ENCODE peak calls at places on chromosomes 16 and 17, in ten cellular contexts. X is tibial nerve; R is body of pancreas; E is aorta; C is IMR-90; F is stomach; V is gastrocnemius medialis; I is adrenal gland; K is psoas muscle; B is CD8-positive, alpha-beta memory T cell. T is an unnamed sample.
A peak's percentile ranks its signal among the peaks of the same experiment; 100 is the strongest.

GRCh38 chr16:81604960-81605383 is 160.4 kb downstream of the CMIP start:
- DNase-seq in X (no peak), R (no peak), E (no peak), C (peak; percentile 75), F (peak; percentile 49), V (no peak), I (no peak), K (no peak), B (no peak), T (no peak)

GRCh38 chr17:67347826-67348225 is 18.6 kb downstream of the PSMD12 start:
- DNase-seq in X (no peak), R (no peak), E (no peak), C (no peak), F (no peak), V (no peak), I (no peak), K (no peak), B (no peak), T (no peak)

GRCh38 chr16:2019500-2019899 is at the start of gene NPW:
- DNase-seq in X (no peak), R (no peak), E (no peak), C (no peak), F (no peak), V (no peak), I (no peak), K (no peak), B (no peak), T (no peak)

GRCh38 chr17:13266596-13266995 is 248.8 kb upstream of the ELAC2 start:
- DNase-seq in X (no peak), R (no peak), E (no peak), C (peak; percentile 16), F (no peak), V (no peak), I (no peak), K (no peak), B (no peak), T (no peak)

GRCh38 chr17:14779236-14779635 is 478.4 kb downstream of the HS3ST3B1 start:
- DNase-seq in X (no peak), R (no peak), E (no peak), C (no peak), F (no peak), V (no peak), I (no peak), K (no peak), B (no peak), T (no peak)

GRCh38 chr17:39177256-39177655 is 11.3 kb upstream of the ARL5C start:
- DNase-seq in X (no peak), R (no peak), E (no peak), C (no peak), F (no peak), V (no peak), I (no peak), K (no peak), B (no peak), T (no peak)

GRCh38 chr16:87458424-87458915 is 34.4 kb downstream of the ZCCHC14 start:
- DNase-seq in X (no peak), R (no peak), E (no peak), C (no peak), F (no peak), V (no peak), I (no peak), K (no peak), B (no peak), T (no peak)

GRCh38 chr17:4541328-4542002 is 13.7 kb downstream of the MYBBP1A start:
- DNase-seq in X (no peak), R (peak; percentile 15), E (no peak), C (no peak), F (no peak), V (no peak), I (no peak), K (peak; percentile 11), B (no peak), T (no peak)

GRCh38 chr17:4341616-4341977 is 24.9 kb downstream of the UBE2G1 start:
- DNase-seq in X (no peak), R (no peak), E (no peak), C (no peak), F (no peak), V (no peak), I (no peak), K (no peak), B (no peak), T (no peak)

GRCh38 chr17:65231662-65232335 is 94.6 kb downstream of the RGS9 start:
- DNase-seq in X (peak; percentile 16), R (peak; percentile 29), E (no peak), C (peak; percentile 88), F (peak; percentile 37), V (peak; percentile 26), I (peak; percentile 75), K (no peak), B (peak; percentile 6), T (peak; percentile 39)

GRCh38 chr17:8031950-8032349 is 6.9 kb upstream of the ALOX15B start:
- DNase-seq in X (no peak), R (no peak), E (no peak), C (no peak), F (no peak), V (no peak), I (no peak), K (no peak), B (no peak), T (no peak)

GRCh38 chr17:6546069-6546718 is 10.2 kb downstream of the PITPNM3 start:
- DNase-seq in X (no peak), R (no peak), E (no peak), C (peak; percentile 67), F (no peak), V (no peak), I (no peak), K (no peak), B (no peak), T (no peak)

DNA sequence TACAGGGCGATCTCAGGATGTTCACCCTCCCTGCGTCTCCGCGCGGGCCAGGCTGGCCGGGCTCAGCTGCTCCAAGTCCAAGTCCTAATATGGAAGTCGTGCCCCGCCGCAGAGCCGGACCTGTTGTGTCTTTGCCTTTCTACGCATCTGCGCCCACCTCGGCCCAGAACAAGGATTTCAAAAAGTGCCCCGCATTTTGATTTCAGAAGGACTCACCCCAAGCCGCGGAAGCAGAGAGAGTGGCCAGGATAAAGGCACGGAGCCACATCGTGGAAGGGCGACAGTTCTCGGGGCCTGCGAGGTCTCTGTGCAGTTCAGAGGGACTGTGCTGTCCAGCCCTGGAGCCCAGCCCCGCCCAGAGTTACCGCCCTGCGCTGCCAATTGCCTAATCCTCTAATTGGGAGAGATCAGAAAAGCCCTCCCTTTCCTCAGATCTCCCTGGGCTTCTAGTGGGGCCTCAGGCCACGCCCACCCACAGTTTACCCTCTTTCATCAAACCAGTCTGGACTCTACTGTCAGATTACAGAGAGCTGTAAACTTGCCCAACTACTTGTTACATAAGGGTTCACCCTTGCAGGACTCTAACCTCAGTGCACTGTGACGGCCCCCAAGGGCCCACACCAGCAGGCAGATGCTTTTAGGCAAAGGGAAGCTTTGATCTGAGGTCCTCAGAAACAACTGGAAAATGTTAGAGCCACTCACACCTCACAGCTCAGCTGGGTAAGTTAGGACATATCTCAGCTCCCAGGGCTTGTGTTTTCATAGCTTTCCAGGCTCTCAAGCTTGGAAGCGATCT is at the start of gene CES1:
- DNase-seq in X (peak; percentile 68), R (peak; percentile 39), E (peak; percentile 78), C (no peak), F (no peak), V (peak; percentile 62), I (peak; percentile 19), K (peak; percentile 44), B (no peak), T (no peak)
- H3K4me3 ChIP-seq in X (no peak within 1 kb of the TSS), R (no peak within 1 kb of the TSS), E (no peak within 1 kb of the TSS), C (no peak within 1 kb of the TSS), F (no peak within 1 kb of the TSS), V (peak within 1 kb of the TSS; percentile 19), I (no peak within 1 kb of the TSS), K (peak within 1 kb of the TSS; percentile 44), B (no peak within 1 kb of the TSS), T (no peak within 1 kb of the TSS)

DNA sequence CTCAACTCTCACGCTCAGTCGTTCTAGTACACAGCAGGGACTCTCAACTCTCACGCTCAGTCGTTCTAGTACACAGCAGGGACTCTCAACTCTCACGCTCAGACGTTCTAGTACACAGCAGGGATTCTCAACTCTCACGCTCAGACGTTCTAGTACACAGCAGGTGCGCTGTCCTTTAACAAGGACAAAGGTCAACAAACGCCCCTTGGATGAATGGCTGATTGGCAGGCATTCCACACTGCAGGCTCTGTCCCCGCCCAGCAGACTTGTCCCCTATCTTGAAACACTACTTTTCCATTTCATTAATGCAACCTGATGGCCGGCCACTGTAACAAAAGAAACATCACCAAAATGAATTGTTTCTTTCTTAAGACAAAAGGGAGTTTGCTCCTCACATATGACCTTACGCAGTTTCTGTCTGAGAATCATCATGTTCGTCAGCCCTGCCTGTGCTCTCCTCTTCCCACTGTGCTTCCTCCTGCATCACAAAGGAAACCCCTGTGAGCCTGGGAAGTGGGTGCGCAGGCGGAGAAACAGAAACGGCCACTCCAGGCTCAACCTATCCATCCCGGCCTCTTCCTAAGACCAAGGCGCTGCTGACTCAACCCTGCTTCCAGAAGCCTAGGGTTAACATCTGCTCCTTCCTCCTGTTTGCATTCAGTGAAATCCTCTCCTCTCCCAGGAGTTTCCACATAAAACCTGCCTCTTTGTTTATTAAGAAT is 59.8 kb downstream of the ANKRD11 start:
- DNase-seq in X (no peak), R (no peak), E (no peak), C (no peak), F (no peak), V (no peak), I (no peak), K (no peak), B (no peak), T (no peak)
- H3K27ac ChIP-seq in X (no peak overlapping the region), R (no peak overlapping the region), E (no peak overlapping the region), C (peak overlapping the region; percentile 74), F (peak overlapping the region; percentile 25), V (no peak overlapping the region), I (no peak overlapping the region), K (no peak overlapping the region), B (no peak overlapping the region), T (peak overlapping the region; percentile 27)

GRCh38 chr17:78120537-78120936 is 8.0 kb downstream of the TMC6 start:
- DNase-seq in X (no peak), R (no peak), E (no peak), C (no peak), F (no peak), V (no peak), I (no peak), K (no peak), B (no peak), T (no peak)
- H3K4me3 ChIP-seq in X (no peak overlapping the region), R (no peak overlapping the region), E (no peak overlapping the region), C (no peak overlapping the region), F (no peak overlapping the region), V (no peak overlapping the region), I (no peak overlapping the region), K (no peak overlapping the region), B (peak overlapping the region; percentile 81), T (peak overlapping the region; percentile 46)

DNA sequence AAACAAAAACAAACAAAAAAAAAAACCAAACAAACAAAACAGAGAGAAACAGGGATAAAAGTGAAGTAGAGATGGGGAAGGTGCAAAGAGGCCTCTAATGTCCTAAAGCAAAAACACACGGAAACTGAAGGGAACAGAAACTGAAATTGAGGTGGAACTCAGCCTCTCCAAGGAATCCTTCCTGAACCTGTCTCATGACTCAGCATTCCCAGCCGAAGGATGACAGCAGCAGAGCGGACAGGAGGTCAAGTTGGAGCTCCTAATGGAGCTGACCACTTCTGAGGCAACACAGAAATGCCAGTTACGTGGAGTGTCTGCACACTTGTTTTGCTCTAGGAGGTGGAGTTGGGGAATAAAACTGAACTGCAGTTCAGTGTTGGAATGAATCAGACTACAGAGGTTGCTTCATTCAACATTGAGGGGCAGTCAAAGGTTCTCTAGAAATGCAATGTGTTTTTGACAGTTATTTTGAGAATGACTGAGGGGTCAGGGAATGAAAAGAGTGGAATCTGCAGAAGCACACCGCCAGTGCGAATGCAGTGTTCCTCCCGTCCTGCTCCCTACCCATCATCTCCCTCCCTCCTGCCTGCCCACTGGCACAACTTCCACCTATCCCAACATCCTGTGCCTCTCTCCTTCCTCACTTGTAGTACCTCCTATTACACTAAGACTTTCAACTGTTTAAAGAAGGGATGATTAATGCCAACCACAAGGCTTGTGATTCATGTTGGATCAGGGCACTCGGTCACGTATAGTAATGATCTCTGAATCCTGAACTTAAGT is 6.3 kb downstream of the UBE2O start:
- DNase-seq in X (peak; percentile 20), R (no peak), E (no peak), C (peak; percentile 92), F (peak; percentile 42), V (peak; percentile 67), I (peak; percentile 75), K (no peak), B (no peak), T (no peak)
- H3K27ac ChIP-seq in X (no peak overlapping the region), R (no peak overlapping the region), E (no peak overlapping the region), C (peak overlapping the region; percentile 5), F (peak overlapping the region; percentile 52), V (peak overlapping the region; percentile 72), I (no peak overlapping the region), K (peak overlapping the region; percentile 73), B (no peak overlapping the region), T (no peak overlapping the region)

T was measured in naive thymus-derived CD4-positive, alpha-beta T cell.